ENCODE peak calls at places on chromosomes 7 and 10, in four cellular contexts. N is body of pancreas, R is suprapubic skin, U is HL-60. J is an unnamed sample.

GRCh38 chr10:119153661-119154060 is 11.9 kb downstream of the SFXN4 start:
- DNase-seq in R (no peak), U (no peak), N (no peak), J (no peak)

GRCh38 chr7:70712942-70713341 is 419.0 kb upstream of the GALNT17 start:
- DNase-seq in N (peak), U (no peak), R (no peak), J (no peak)

GRCh38 chr10:101895781-101896180 is 52.2 kb upstream of the KCNIP2 start:
- DNase-seq in U (no peak), R (no peak), N (no peak), J (no peak)

GRCh38 chr10:6234371-6234770 is 31.6 kb downstream of the PFKFB3 start:
- DNase-seq in N (no peak), U (no peak), R (peak), J (no peak)

GRCh38 chr10:32061440-32061839 is 5.2 kb upstream of the KIF5B start:
- DNase-seq in N (no peak), R (no peak), U (no peak), J (no peak)

GRCh38 chr10:30819306-30820190 is 190.0 kb upstream of the LYZL2 start:
- DNase-seq in R (no peak), U (no peak), N (no peak), J (no peak)

GRCh38 chr7:148255333-148255732 is 335.2 kb upstream of the C7orf33 start:
- DNase-seq in N (no peak), R (no peak), U (no peak), J (no peak)

GRCh38 chr10:89163265-89163995 is 43.7 kb downstream of the CH25H start:
- DNase-seq in R (peak), N (peak), U (peak), J (peak)

GRCh38 chr7:103902917-103903316 is 86.5 kb downstream of the RELN start:
- DNase-seq in R (no peak), U (no peak), N (no peak), J (no peak)

GRCh38 chr10:6011558-6011957 is 34.2 kb upstream of the IL15RA start:
- DNase-seq in R (no peak), N (no peak), U (no peak), J (no peak)

GRCh38 chr10:111890046-111890445 is 293.5 kb downstream of the GPAM start:
- DNase-seq in R (no peak), N (no peak), U (no peak), J (no peak)

GRCh38 chr7:155343661-155344121 is 46.0 kb downstream of the INSIG1 start:
- DNase-seq in U (no peak), N (no peak), R (no peak), J (no peak)

GRCh38 chr7:134458341-134458805 is 527 bp downstream of the AKR1B1 start:
- DNase-seq in U (no peak), R (peak), N (peak), J (peak)

GRCh38 chr10:75476569-75476968 is 45.1 kb downstream of the LRMDA start:
- DNase-seq in R (no peak), U (no peak), N (no peak), J (no peak)

GRCh38 chr7:74039337-74039736 is 11.4 kb downstream of the ELN start:
- DNase-seq in R (no peak), U (no peak), N (no peak), J (no peak)

GRCh38 chr7:24967696-24968095 is 12.3 kb downstream of the OSBPL3 start:
- DNase-seq in U (no peak), R (no peak), N (no peak), J (no peak)

GRCh38 chr10:63236113-63236935 is 103.2 kb downstream of the NRBF2 start:
- DNase-seq in N (peak), U (peak), R (no peak), J (no peak)

GRCh38 chr10:17671307-17671706 is 27.4 kb downstream of the STAM start:
- DNase-seq in U (no peak), N (no peak), R (no peak), J (no peak)

GRCh38 chr10:3048114-3049019 is 19.0 kb upstream of the PFKP start:
- DNase-seq in R (no peak), N (no peak), U (no peak), J (no peak)

GRCh38 chr10:75062900-75063299 is 48.6 kb upstream of the SAMD8 start:
- DNase-seq in U (no peak), R (no peak), N (no peak), J (no peak)

GRCh38 chr7:96739609-96740008 is 30.0 kb upstream of the SEM1 start:
- DNase-seq in U (no peak), N (no peak), R (no peak), J (no peak)

GRCh38 chr7:7805511-7806153 is 87.2 kb upstream of the RPA3 start:
- DNase-seq in U (no peak), R (no peak), N (no peak), J (no peak)

GRCh38 chr7:27235387-27236052 is 7.1 kb upstream of the EVX1 start:
- DNase-seq in U (no peak), N (peak), R (no peak), J (peak)

GRCh38 chr10:89567566-89568245 is 32.3 kb upstream of the SLC16A12 start:
- DNase-seq in N (no peak), U (no peak), R (no peak), J (no peak)

GRCh38 chr10:52756295-52756694 is 16.3 kb downstream of the MBL2 start:
- DNase-seq in U (no peak), R (no peak), N (no peak), J (no peak)

GRCh38 chr7:2037301-2037804 is 195.4 kb downstream of the MAD1L1 start:
- DNase-seq in R (peak), N (no peak), U (no peak), J (no peak)

GRCh38 chr7:38465946-38466345 is 165.2 kb downstream of the AMPH start:
- DNase-seq in U (no peak), R (no peak), N (no peak), J (no peak)

GRCh38 chr10:59387951-59388431 is 25.6 kb upstream of the FAM13C start:
- DNase-seq in N (no peak), U (no peak), R (no peak), J (no peak)

DNA sequence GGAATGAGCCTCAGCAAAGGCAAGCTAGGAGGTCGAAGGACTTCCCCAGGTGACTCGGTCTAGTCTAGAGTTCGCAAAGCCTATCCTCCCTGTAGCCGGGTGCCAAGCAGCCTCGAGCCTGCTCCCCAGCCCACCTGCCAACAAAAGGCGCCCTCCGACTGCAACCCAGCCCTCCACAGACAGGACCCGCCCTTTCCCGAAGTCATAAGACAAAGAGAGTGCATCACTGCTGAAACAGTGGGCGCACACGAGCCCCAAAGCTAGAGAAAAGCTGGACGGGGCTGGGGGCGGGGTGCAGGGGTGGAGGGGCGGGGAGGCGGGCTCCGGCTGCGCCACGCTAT is 667 bp upstream of the COL1A2 start:
- DNase-seq in R (no peak), U (no peak), N (no peak), J (no peak)
- H3K4me3 ChIP-seq in R (peak), U (no peak), N (no peak), J (peak)

GRCh38 chr10:99387541-99387940 is 42.9 kb downstream of the GOT1 start:
- DNase-seq in R (no peak), U (no peak), N (no peak), J (no peak)
- H3K27ac ChIP-seq in R (no peak), U (no peak), N (no peak), J (no peak)

DNA sequence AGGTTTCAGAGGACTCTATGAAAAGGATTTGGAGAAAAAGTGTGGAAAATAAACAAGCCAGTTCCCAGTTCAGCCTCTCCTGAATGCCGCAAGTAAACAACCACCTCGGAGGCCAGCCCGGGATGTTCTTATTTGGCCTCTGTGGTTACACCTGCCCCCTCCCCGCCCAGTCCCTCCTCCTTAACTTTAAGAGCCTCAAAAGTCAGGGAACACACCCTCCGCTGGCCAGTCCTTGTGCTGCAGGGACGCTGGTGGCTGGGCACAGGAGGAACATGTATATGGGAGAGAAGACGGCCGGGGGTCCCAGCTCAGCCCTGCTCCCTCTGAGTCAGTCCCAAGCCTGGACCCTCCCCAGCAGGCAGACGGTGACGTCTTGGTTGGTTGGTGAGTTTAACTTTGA is 6.1 kb downstream of the CHST3 start:
- DNase-seq in U (no peak), R (no peak), N (no peak), J (no peak)
- TF ChIP-seq CTCF in U (no peak), R (no peak), N (no peak), J (no peak)

GRCh38 chr10:104049497-104050250 is 36.0 kb downstream of the COL17A1 start:
- DNase-seq in U (no peak), N (no peak), R (no peak), J (no peak)
- H3K4me3 ChIP-seq in U (no peak), N (no peak), R (no peak), J (no peak)